ENCODE peak calls at places on chromosomes 1 and 21, in ten cellular contexts. M is cardiac muscle cell; D is SK-N-SH; C is IMR-90; X is K562; J is heart left ventricle; S is ascending aorta; I is CD8-positive, alpha-beta T cell; U is tibial nerve; N is effector memory CD4-positive, alpha-beta T cell. Z is an unnamed sample.

GRCh38 chr1:202283379-202283844 is 58.3 kb downstream of the UBE2T start:
- DNase-seq in M (peak; percentile 77), D (peak; percentile 49), C (peak; percentile 75), X (no peak), J (no peak), S (no peak), I (peak; percentile 17), U (no peak), N (no peak), Z (peak; percentile 16)

GRCh38 chr1:23514121-23514679 is 16.8 kb downstream of the E2F2 start:
- DNase-seq in M (no peak), D (no peak), C (no peak), X (peak; percentile 51), J (no peak), S (no peak), I (no peak), U (no peak), N (no peak), Z (no peak)

GRCh38 chr1:62229932-62230331 is 35.3 kb downstream of the L1TD1 start:
- DNase-seq in M (no peak), D (peak; percentile 57), C (no peak), X (no peak), J (peak; percentile 16), S (no peak), I (no peak), U (no peak), N (no peak), Z (no peak)

GRCh38 chr1:24142546-24143431 is at the start of gene IL22RA1:
- DNase-seq in M (peak; percentile 25), D (no peak), C (peak; percentile 19), X (no peak), J (peak; percentile 23), S (no peak), I (no peak), U (no peak), N (no peak), Z (no peak)

GRCh38 chr1:185314416-185314815 is 2.6 kb downstream of the IVNS1ABP start:
- DNase-seq in M (peak; percentile 25), D (no peak), C (no peak), X (peak; percentile 35), J (no peak), S (no peak), I (no peak), U (no peak), N (no peak), Z (no peak)

GRCh38 chr1:111563619-111564018 is 56.0 kb upstream of the RAP1A start:
- DNase-seq in M (peak; percentile 60), D (no peak), C (peak; percentile 90), X (peak; percentile 21), J (no peak), S (no peak), I (no peak), U (no peak), N (no peak), Z (no peak)

GRCh38 chr1:23701996-23702395 is 10.4 kb downstream of the RPL11 start:
- DNase-seq in M (peak; percentile 42), D (no peak), C (no peak), X (no peak), J (no peak), S (no peak), I (no peak), U (no peak), N (no peak), Z (no peak)

GRCh38 chr1:45116340-45116739 is 90.1 kb downstream of the ZSWIM5 start:
- DNase-seq in M (no peak), D (no peak), C (no peak), X (no peak), J (no peak), S (no peak), I (no peak), U (no peak), N (no peak), Z (no peak)

GRCh38 chr21:17492415-17493168 is 20.3 kb upstream of the CXADR start:
- DNase-seq in M (peak; percentile 6), D (no peak), C (no peak), X (no peak), J (no peak), S (no peak), I (no peak), U (no peak), N (no peak), Z (no peak)

GRCh38 chr1:219273088-219273686 is 99.5 kb downstream of the LYPLAL1 start:
- DNase-seq in M (no peak), D (no peak), C (no peak), X (no peak), J (no peak), S (no peak), I (no peak), U (no peak), N (no peak), Z (no peak)

GRCh38 chr1:17520473-17521319 is 18.8 kb upstream of the ARHGEF10L start:
- DNase-seq in M (no peak), D (no peak), C (no peak), X (no peak), J (no peak), S (no peak), I (no peak), U (no peak), N (no peak), Z (no peak)

GRCh38 chr21:41985662-41986416 is 24.3 kb downstream of the ZBTB21 start:
- DNase-seq in M (no peak), D (no peak), C (no peak), X (no peak), J (no peak), S (no peak), I (no peak), U (no peak), N (no peak), Z (no peak)

GRCh38 chr21:35475768-35476167 is 426.7 kb upstream of the RUNX1 start:
- DNase-seq in M (peak; percentile 85), D (no peak), C (peak; percentile 75), X (peak; percentile 62), J (no peak), S (no peak), I (no peak), U (no peak), N (no peak), Z (peak; percentile 7)

GRCh38 chr1:106266786-106267185 is 789.7 kb upstream of the PRMT6 start:
- DNase-seq in M (no peak), D (no peak), C (no peak), X (no peak), J (no peak), S (no peak), I (no peak), U (no peak), N (no peak), Z (no peak)

GRCh38 chr1:55826413-55827080 is 611.4 kb upstream of the USP24 start:
- DNase-seq in M (no peak), D (no peak), C (peak; percentile 24), X (no peak), J (no peak), S (no peak), I (no peak), U (no peak), N (no peak), Z (no peak)

GRCh38 chr1:15177710-15178166 is 24.2 kb downstream of the TMEM51 start:
- DNase-seq in M (peak; percentile 48), D (no peak), C (no peak), X (peak; percentile 59), J (no peak), S (no peak), I (no peak), U (no peak), N (no peak), Z (no peak)

GRCh38 chr1:178174539-178174938 is 80.6 kb downstream of the RASAL2 start:
- DNase-seq in M (no peak), D (no peak), C (no peak), X (no peak), J (no peak), S (no peak), I (no peak), U (no peak), N (no peak), Z (no peak)

GRCh38 chr1:153539395-153540093 is 1.2 kb downstream of the S100A5 start:
- DNase-seq in M (no peak), D (no peak), C (no peak), X (no peak), J (no peak), S (no peak), I (no peak), U (no peak), N (no peak), Z (no peak)
- H3K4me1 ChIP-seq in M (peaks cover 16% of the 10 kb centered on the region), D (peaks cover 42% of the 10 kb centered on the region), C (peaks cover 25% of the 10 kb centered on the region), X (peaks cover 74% of the 10 kb centered on the region), J (peaks cover 16% of the 10 kb centered on the region), S (peaks cover 11% of the 10 kb centered on the region), I (peaks cover 69% of the 10 kb centered on the region), U (peaks cover 62% of the 10 kb centered on the region), N (peaks cover 72% of the 10 kb centered on the region), Z (peaks cover 73% of the 10 kb centered on the region)

DNA sequence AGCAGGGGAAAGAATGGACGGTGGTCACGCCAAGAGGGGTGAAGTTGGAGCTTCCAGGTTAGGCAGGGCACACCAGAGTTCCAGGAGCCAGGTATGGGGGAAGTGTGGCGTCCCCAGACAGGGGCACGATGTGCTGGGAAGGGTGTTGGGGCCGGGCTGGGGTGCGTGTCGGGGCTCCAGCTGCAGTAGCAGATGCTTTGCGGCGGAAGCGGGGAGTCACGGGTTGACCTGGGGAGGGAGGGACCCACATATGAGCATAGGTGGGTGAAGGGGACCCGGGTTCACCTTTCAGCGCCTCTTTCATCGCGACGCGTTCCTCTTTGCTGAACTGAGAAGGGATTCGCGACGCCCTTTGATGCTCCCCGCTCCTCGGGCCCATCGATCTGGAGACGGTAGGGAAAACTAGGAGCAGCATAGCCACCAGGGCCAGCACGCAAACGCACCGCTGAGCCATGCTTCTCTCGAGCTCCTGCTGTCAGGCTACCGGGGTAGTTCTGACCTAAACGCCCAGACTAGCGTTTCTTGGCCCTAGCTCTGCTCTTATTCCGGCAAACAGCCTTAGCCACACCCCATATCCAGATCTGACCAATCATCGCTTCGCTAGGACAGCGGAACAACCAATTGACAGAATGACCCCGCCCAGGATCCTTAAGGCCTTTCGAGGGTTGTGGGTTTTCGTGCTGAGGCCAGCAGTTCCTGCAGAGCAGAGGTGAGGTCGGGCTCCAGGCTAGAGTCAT is at the start of gene PM20D1:
- DNase-seq in M (peak; percentile 92), D (peak; percentile 89), C (peak; percentile 69), X (peak; percentile 68), J (peak; percentile 92), S (peak; percentile 91), I (peak; percentile 84), U (peak; percentile 77), N (peak; percentile 87), Z (peak; percentile 87)
- H3K4me3 ChIP-seq in M (no peak within 1 kb of the TSS), D (peak within 1 kb of the TSS; percentile 40), C (peak within 1 kb of the TSS; percentile 30), X (no peak within 1 kb of the TSS), J (peak within 1 kb of the TSS; percentile 47), S (peak within 1 kb of the TSS; percentile 64), I (peak within 1 kb of the TSS; percentile 47), U (peak within 1 kb of the TSS; percentile 41), N (peak within 1 kb of the TSS; percentile 33), Z (peak within 1 kb of the TSS; percentile 44)

GRCh38 chr1:161241682-161242081 is 3.7 kb upstream of the NR1I3 start:
- DNase-seq in M (no peak), D (no peak), C (no peak), X (no peak), J (no peak), S (no peak), I (no peak), U (no peak), N (no peak), Z (no peak)
- H3K27ac ChIP-seq in M (no peak overlapping the region), D (no peak overlapping the region), C (no peak overlapping the region), X (no peak overlapping the region), J (no peak overlapping the region), S (no peak overlapping the region), I (no peak overlapping the region), U (no peak overlapping the region), N (no peak overlapping the region), Z (no peak overlapping the region)

GRCh38 chr1:8378981-8379470 is 61.1 kb downstream of the SLC45A1 start:
- DNase-seq in M (no peak), D (no peak), C (no peak), X (no peak), J (no peak), S (no peak), I (no peak), U (no peak), N (no peak), Z (no peak)
- H3K4me1 ChIP-seq in M (peaks cover 63% of the 10 kb centered on the region), D (peaks cover 33% of the 10 kb centered on the region), C (peaks cover 41% of the 10 kb centered on the region), X (no peaks in the 10 kb centered on the region), J (peaks cover 81% of the 10 kb centered on the region), S (peaks cover 10% of the 10 kb centered on the region), I (peaks cover 40% of the 10 kb centered on the region), U (peaks cover 97% of the 10 kb centered on the region), N (peaks cover 32% of the 10 kb centered on the region), Z (peaks cover 68% of the 10 kb centered on the region)